ENCODE peak calls at places on chromosomes 16 and 17, in four cellular contexts. V, F, C and E are unnamed samples.

GRCh38 chr16:17346774-17347569 is 123.8 kb downstream of the XYLT1 start:
- DNase-seq in V (no peak), F (no peak), C (peak), E (no peak)

GRCh38 chr17:42850964-42851363 is at the start of gene AOC3:
- DNase-seq in C (peak), F (no peak), V (no peak), E (no peak)

GRCh38 chr17:70405492-70406220 is 236.3 kb downstream of the KCNJ2 start:
- DNase-seq in V (no peak), C (no peak), F (no peak), E (no peak)

GRCh38 chr16:55323637-55324490 is at the start of gene IRX6:
- DNase-seq in F (peak), C (no peak), V (peak), E (no peak)

GRCh38 chr16:80583466-80583865 is 42.7 kb downstream of the DYNLRB2 start:
- DNase-seq in V (no peak), C (no peak), F (no peak), E (no peak)

GRCh38 chr16:68267612-68268405 is 3.5 kb downstream of the SLC7A6 start:
- DNase-seq in F (peak), C (peak), V (no peak), E (no peak)

GRCh38 chr16:28596840-28597691 is at the start of gene SULT1A2:
- DNase-seq in V (peak), F (peak), C (peak), E (no peak)

GRCh38 chr17:63946440-63947363 is 14.6 kb upstream of the CD79B start:
- DNase-seq in V (no peak), C (peak), F (peak), E (peak)

GRCh38 chr17:80751070-80751459 is 206.4 kb downstream of the RPTOR start:
- DNase-seq in V (no peak), C (no peak), F (no peak), E (no peak)

GRCh38 chr17:79154446-79154845 is 79.8 kb downstream of the ENGASE start:
- DNase-seq in C (no peak), V (peak), F (peak), E (no peak)

GRCh38 chr17:81387235-81388060 is 7.8 kb upstream of the BAHCC1 start:
- DNase-seq in F (peak), C (peak), V (no peak), E (no peak)

GRCh38 chr17:75327757-75328156 is 38.5 kb upstream of the SLC25A19 start:
- DNase-seq in C (no peak), V (no peak), F (no peak), E (no peak)

GRCh38 chr17:78517421-78517820 is 59.8 kb downstream of the DNAH17 start:
- DNase-seq in F (no peak), C (no peak), V (no peak), E (no peak)

GRCh38 chr16:63655846-63656245 is 1466.0 kb downstream of the CDH11 start:
- DNase-seq in F (no peak), V (no peak), C (no peak), E (no peak)

GRCh38 chr16:56603589-56603988 is 4.8 kb upstream of the MT2A start:
- DNase-seq in F (peak), C (peak), V (peak), E (no peak)

GRCh38 chr17:56142325-56142724 is 10.9 kb upstream of the ANKFN1 start:
- DNase-seq in V (no peak), C (no peak), F (no peak), E (no peak)

GRCh38 chr17:21300601-21301571 is 16.4 kb downstream of the MAP2K3 start:
- DNase-seq in F (no peak), V (peak), C (no peak), E (no peak)

GRCh38 chr16:65059421-65059980 is 62.4 kb downstream of the CDH11 start:
- DNase-seq in C (no peak), V (no peak), F (no peak), E (no peak)

GRCh38 chr17:12402963-12403622 is 262.6 kb upstream of the MYOCD start:
- DNase-seq in C (no peak), V (no peak), F (no peak), E (no peak)

GRCh38 chr16:24853830-24854229 is 8.1 kb downstream of the SLC5A11 start:
- DNase-seq in V (no peak), F (no peak), C (no peak), E (no peak)

GRCh38 chr17:74216505-74216904 is 3.1 kb downstream of the TTYH2 start:
- DNase-seq in F (peak), C (no peak), V (no peak), E (no peak)

GRCh38 chr17:38710985-38711384 is 5.9 kb downstream of the MLLT6 start:
- DNase-seq in F (no peak), C (no peak), V (no peak), E (no peak)

GRCh38 chr16:81500833-81501521 is 56.4 kb downstream of the CMIP start:
- DNase-seq in C (no peak), F (no peak), V (no peak), E (no peak)

GRCh38 chr17:37770631-37771518 is 26.0 kb upstream of the HNF1B start:
- DNase-seq in V (peak), F (peak), C (peak), E (no peak)

GRCh38 chr17:704111-704864 is 10.4 kb downstream of the VPS53 start:
- DNase-seq in F (peak), C (no peak), V (no peak), E (no peak)

GRCh38 chr16:56604966-56605365 is 3.4 kb upstream of the MT2A start:
- DNase-seq in C (no peak), V (no peak), F (no peak), E (no peak)

GRCh38 chr16:89786474-89787364 is 29.7 kb downstream of the FANCA start:
- DNase-seq in C (no peak), V (no peak), F (no peak), E (no peak)

GRCh38 chr17:41811549-41812175 is at the start of gene P3H4:
- DNase-seq in V (peak), C (peak), F (peak), E (peak)

GRCh38 chr17:41812176-41813038 is at the start of gene FKBP10:
- DNase-seq in F (peak), V (peak), C (peak), E (no peak)

GRCh38 chr17:41813699-41814124 is 908 bp downstream of the FKBP10 start:
- DNase-seq in F (no peak), C (no peak), V (no peak), E (no peak)

GRCh38 chr17:41814195-41814594 is 1.4 kb downstream of the FKBP10 start:
- DNase-seq in C (no peak), F (peak), V (no peak), E (no peak)

DNA sequence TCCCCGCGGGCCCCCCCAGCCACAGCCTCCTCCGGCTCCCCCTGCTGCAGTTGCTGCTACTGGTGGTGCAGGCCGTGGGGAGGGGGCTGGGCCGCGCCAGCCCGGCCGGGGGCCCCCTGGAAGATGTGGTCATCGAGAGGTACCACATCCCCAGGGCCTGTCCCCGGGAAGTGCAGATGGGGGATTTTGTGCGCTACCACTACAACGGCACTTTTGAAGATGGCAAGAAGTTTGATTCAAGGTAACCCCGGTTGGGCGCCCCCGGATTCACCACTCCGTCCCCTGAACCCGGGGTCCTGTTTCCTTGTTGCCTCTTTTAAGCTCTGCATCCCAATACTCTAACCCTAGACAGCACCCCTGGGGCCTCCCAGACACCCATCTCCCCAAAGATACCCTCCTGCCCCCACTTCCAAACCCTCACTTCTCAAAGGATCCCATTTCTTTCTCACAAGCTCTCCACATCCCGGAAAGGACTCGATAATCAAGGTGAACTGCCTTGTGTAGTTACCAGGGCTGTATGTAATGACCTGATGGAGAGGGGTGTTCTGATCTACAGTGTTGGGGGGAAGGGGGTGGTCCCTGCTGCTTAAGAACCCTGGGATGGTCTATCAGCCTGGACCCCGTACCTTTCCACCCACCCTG is 356 bp downstream of the FKBP10 start:
- DNase-seq in C (no peak), V (no peak), F (no peak), E (no peak)
- H3K4me3 ChIP-seq in C (peak), V (peak), F (peak), E (no peak)

DNA sequence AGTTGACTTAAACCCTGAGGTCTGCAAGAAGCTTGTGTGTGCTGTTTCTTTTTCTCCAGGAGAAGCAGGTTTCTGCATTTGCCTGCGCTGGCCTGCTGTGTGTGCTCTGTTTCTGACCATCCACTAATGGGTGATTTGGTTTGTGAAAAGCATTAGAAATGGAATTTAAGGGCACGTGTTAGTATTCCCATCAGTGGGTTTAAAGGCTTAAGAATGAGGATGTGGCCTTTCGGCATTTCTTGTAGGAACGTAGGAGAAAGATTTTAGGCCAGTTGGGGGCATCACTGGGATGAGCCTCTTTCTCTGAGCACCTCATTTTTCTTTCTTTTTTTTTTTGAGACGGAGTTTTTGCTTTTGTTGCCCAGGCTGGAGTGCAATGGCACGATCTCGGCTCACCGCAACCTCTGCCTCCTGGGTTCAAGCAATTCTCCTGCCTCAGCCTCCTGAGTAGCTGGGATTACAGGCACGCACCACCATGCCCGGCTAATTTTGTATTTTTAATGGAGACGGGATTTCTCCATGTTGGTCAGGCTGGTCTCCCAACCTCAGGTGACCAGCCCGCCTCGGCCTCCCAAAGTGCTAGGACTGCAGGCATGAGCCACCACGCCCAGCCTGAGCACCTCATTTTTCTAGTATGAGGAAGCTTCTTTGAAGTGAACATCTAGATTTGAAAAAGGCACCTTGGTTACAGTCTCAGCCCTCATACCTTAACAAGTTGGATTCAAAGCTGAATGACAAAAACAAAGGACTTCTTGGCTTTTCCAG is 110.3 kb downstream of the BANP start:
- DNase-seq in C (no peak), F (no peak), V (no peak), E (no peak)
- H3K27ac ChIP-seq in C (no peak), F (no peak), V (no peak), E (no peak)

GRCh38 chr16:58730724-58731370 is 3.3 kb downstream of the GOT2 start:
- DNase-seq in C (no peak), V (no peak), F (no peak), E (no peak)
- H3K4me3 ChIP-seq in C (no peak), V (no peak), F (no peak), E (no peak)

GRCh38 chr17:27499451-27500265 is 43.4 kb downstream of the KSR1 start:
- DNase-seq in C (no peak), F (peak), V (peak), E (no peak)
- H3K27ac ChIP-seq in C (no peak), F (peak), V (no peak), E (no peak)

GRCh38 chr17:5209396-5209795 is 17.7 kb upstream of the ZNF594 start:
- DNase-seq in C (no peak), V (no peak), F (no peak), E (no peak)

GRCh38 chr17:5211458-5211857 is 19.8 kb upstream of the ZNF594 start:
- DNase-seq in C (no peak), F (no peak), V (no peak), E (no peak)

GRCh38 chr17:5210091-5210490 is 18.4 kb upstream of the ZNF594 start:
- DNase-seq in V (no peak), C (no peak), F (no peak), E (no peak)

GRCh38 chr17:5210853-5211252 is 19.2 kb upstream of the ZNF594 start:
- DNase-seq in V (no peak), C (no peak), F (no peak), E (no peak)
- H3K4me3 ChIP-seq in V (no peak), C (no peak), F (no peak), E (no peak)